ENCODE peak calls at places on chromosomes 13 and 19, in nine cellular contexts. One of them, this sample, is unnamed.

GRCh38 chr19:7191946-7192691 is 102.1 kb downstream of the INSR start:
- DNase-seq in T-helper 17 cell: peak; percentile 12
- DNase-seq in heart right ventricle: no peak
- DNase-seq in A549: no peak
- DNase-seq in SW 1271: no peak
- DNase-seq in globus pallidus: no peak
- DNase-seq in stimulated activated CD4-positive, alpha-beta T cell treated with anti-CD3 and anti-CD28 coated beads, TNF-alpha, amount 100 ng/mL, for 4 hours: no peak
- DNase-seq in SW480: no peak
- DNase-seq in non-pigmented ciliary epithelial cell: no peak
- DNase-seq in this sample: no peak

GRCh38 chr13:60494296-60494695 is 97.3 kb downstream of the TDRD3 start:
- DNase-seq in T-helper 17 cell: no peak
- DNase-seq in SW 1271: no peak
- DNase-seq in heart right ventricle: no peak
- DNase-seq in A549: no peak
- DNase-seq in globus pallidus: no peak
- DNase-seq in SW480: no peak
- DNase-seq in non-pigmented ciliary epithelial cell: no peak
- DNase-seq in stimulated activated CD4-positive, alpha-beta T cell treated with anti-CD3 and anti-CD28 coated beads, TNF-alpha, amount 100 ng/mL, for 4 hours: no peak
- DNase-seq in this sample: no peak

GRCh38 chr19:3617463-3617862 is 9.1 kb downstream of the CACTIN start:
- DNase-seq in stimulated activated CD4-positive, alpha-beta T cell treated with anti-CD3 and anti-CD28 coated beads, TNF-alpha, amount 100 ng/mL, for 4 hours: no peak
- DNase-seq in SW 1271: no peak
- DNase-seq in A549: no peak
- DNase-seq in SW480: no peak
- DNase-seq in globus pallidus: no peak
- DNase-seq in non-pigmented ciliary epithelial cell: no peak
- DNase-seq in heart right ventricle: peak; percentile 29
- DNase-seq in T-helper 17 cell: no peak
- DNase-seq in this sample: peak; percentile 49

GRCh38 chr13:24851546-24851945 is 87.6 kb downstream of the RNF17 start:
- DNase-seq in A549: no peak
- DNase-seq in non-pigmented ciliary epithelial cell: peak; percentile 30
- DNase-seq in stimulated activated CD4-positive, alpha-beta T cell treated with anti-CD3 and anti-CD28 coated beads, TNF-alpha, amount 100 ng/mL, for 4 hours: no peak
- DNase-seq in heart right ventricle: no peak
- DNase-seq in SW480: no peak
- DNase-seq in SW 1271: no peak
- DNase-seq in globus pallidus: no peak
- DNase-seq in T-helper 17 cell: no peak
- DNase-seq in this sample: no peak

GRCh38 chr13:20583803-20584293 is 16.9 kb downstream of the IFT88 start:
- DNase-seq in A549: no peak
- DNase-seq in globus pallidus: no peak
- DNase-seq in heart right ventricle: no peak
- DNase-seq in stimulated activated CD4-positive, alpha-beta T cell treated with anti-CD3 and anti-CD28 coated beads, TNF-alpha, amount 100 ng/mL, for 4 hours: no peak
- DNase-seq in T-helper 17 cell: no peak
- DNase-seq in SW480: no peak
- DNase-seq in non-pigmented ciliary epithelial cell: no peak
- DNase-seq in SW 1271: no peak
- DNase-seq in this sample: no peak

GRCh38 chr19:54077334-54077733 is 3.8 kb downstream of the TARM1 start:
- DNase-seq in SW480: no peak
- DNase-seq in non-pigmented ciliary epithelial cell: no peak
- DNase-seq in T-helper 17 cell: no peak
- DNase-seq in heart right ventricle: no peak
- DNase-seq in A549: no peak
- DNase-seq in globus pallidus: no peak
- DNase-seq in stimulated activated CD4-positive, alpha-beta T cell treated with anti-CD3 and anti-CD28 coated beads, TNF-alpha, amount 100 ng/mL, for 4 hours: no peak
- DNase-seq in SW 1271: no peak
- DNase-seq in this sample: no peak

GRCh38 chr13:113814435-113814821 is 49.4 kb downstream of the GAS6 start:
- DNase-seq in A549: no peak
- DNase-seq in SW 1271: no peak
- DNase-seq in heart right ventricle: no peak
- DNase-seq in globus pallidus: no peak
- DNase-seq in non-pigmented ciliary epithelial cell: peak; percentile 34
- DNase-seq in SW480: peak; percentile 69
- DNase-seq in T-helper 17 cell: no peak
- DNase-seq in stimulated activated CD4-positive, alpha-beta T cell treated with anti-CD3 and anti-CD28 coated beads, TNF-alpha, amount 100 ng/mL, for 4 hours: no peak
- DNase-seq in this sample: peak; percentile 75

GRCh38 chr19:55594996-55595530 is 4.3 kb downstream of the FIZ1 start:
- DNase-seq in SW480: no peak
- DNase-seq in globus pallidus: no peak
- DNase-seq in SW 1271: no peak
- DNase-seq in T-helper 17 cell: no peak
- DNase-seq in stimulated activated CD4-positive, alpha-beta T cell treated with anti-CD3 and anti-CD28 coated beads, TNF-alpha, amount 100 ng/mL, for 4 hours: no peak
- DNase-seq in non-pigmented ciliary epithelial cell: no peak
- DNase-seq in A549: no peak
- DNase-seq in heart right ventricle: no peak
- DNase-seq in this sample: no peak

GRCh38 chr19:416416-416815 is 7.5 kb upstream of the C2CD4C start:
- DNase-seq in globus pallidus: no peak
- DNase-seq in SW480: no peak
- DNase-seq in T-helper 17 cell: no peak
- DNase-seq in SW 1271: no peak
- DNase-seq in non-pigmented ciliary epithelial cell: no peak
- DNase-seq in stimulated activated CD4-positive, alpha-beta T cell treated with anti-CD3 and anti-CD28 coated beads, TNF-alpha, amount 100 ng/mL, for 4 hours: no peak
- DNase-seq in A549: no peak
- DNase-seq in heart right ventricle: no peak
- DNase-seq in this sample: no peak

GRCh38 chr13:50762969-50763568 is 80.4 kb downstream of the DLEU7 start:
- DNase-seq in SW 1271: no peak
- DNase-seq in heart right ventricle: no peak
- DNase-seq in non-pigmented ciliary epithelial cell: no peak
- DNase-seq in globus pallidus: peak; percentile 45
- DNase-seq in stimulated activated CD4-positive, alpha-beta T cell treated with anti-CD3 and anti-CD28 coated beads, TNF-alpha, amount 100 ng/mL, for 4 hours: no peak
- DNase-seq in SW480: no peak
- DNase-seq in A549: no peak
- DNase-seq in T-helper 17 cell: no peak
- DNase-seq in this sample: no peak

GRCh38 chr19:2625434-2625833 is 77.1 kb downstream of the GNG7 start:
- DNase-seq in globus pallidus: no peak
- DNase-seq in A549: no peak
- DNase-seq in heart right ventricle: no peak
- DNase-seq in T-helper 17 cell: no peak
- DNase-seq in SW 1271: no peak
- DNase-seq in non-pigmented ciliary epithelial cell: no peak
- DNase-seq in stimulated activated CD4-positive, alpha-beta T cell treated with anti-CD3 and anti-CD28 coated beads, TNF-alpha, amount 100 ng/mL, for 4 hours: no peak
- DNase-seq in SW480: no peak
- DNase-seq in this sample: no peak

GRCh38 chr13:111049791-111050538 is 65.1 kb upstream of the ARHGEF7 start:
- DNase-seq in A549: no peak
- DNase-seq in SW480: no peak
- DNase-seq in stimulated activated CD4-positive, alpha-beta T cell treated with anti-CD3 and anti-CD28 coated beads, TNF-alpha, amount 100 ng/mL, for 4 hours: no peak
- DNase-seq in non-pigmented ciliary epithelial cell: no peak
- DNase-seq in heart right ventricle: peak; percentile 33
- DNase-seq in T-helper 17 cell: no peak
- DNase-seq in globus pallidus: peak; percentile 36
- DNase-seq in SW 1271: no peak
- DNase-seq in this sample: no peak

GRCh38 chr13:59318320-59318930 is 845.3 kb downstream of the DIAPH3 start:
- DNase-seq in SW 1271: peak; percentile 24
- DNase-seq in stimulated activated CD4-positive, alpha-beta T cell treated with anti-CD3 and anti-CD28 coated beads, TNF-alpha, amount 100 ng/mL, for 4 hours: peak; percentile 13
- DNase-seq in SW480: peak; percentile 35
- DNase-seq in heart right ventricle: peak; percentile 67
- DNase-seq in A549: peak; percentile 3
- DNase-seq in non-pigmented ciliary epithelial cell: peak; percentile 8
- DNase-seq in T-helper 17 cell: peak; percentile 29
- DNase-seq in globus pallidus: peak; percentile 54
- DNase-seq in this sample: peak; percentile 83

GRCh38 chr19:46624958-46625661 is at the start of gene PTGIR:
- DNase-seq in globus pallidus: no peak
- DNase-seq in non-pigmented ciliary epithelial cell: no peak
- DNase-seq in heart right ventricle: peak; percentile 78
- DNase-seq in SW480: no peak
- DNase-seq in A549: no peak
- DNase-seq in T-helper 17 cell: no peak
- DNase-seq in SW 1271: peak; percentile 26
- DNase-seq in stimulated activated CD4-positive, alpha-beta T cell treated with anti-CD3 and anti-CD28 coated beads, TNF-alpha, amount 100 ng/mL, for 4 hours: no peak
- DNase-seq in this sample: no peak

GRCh38 chr19:31135841-31136240 is 213.4 kb downstream of the TSHZ3 start:
- DNase-seq in globus pallidus: no peak
- DNase-seq in non-pigmented ciliary epithelial cell: no peak
- DNase-seq in stimulated activated CD4-positive, alpha-beta T cell treated with anti-CD3 and anti-CD28 coated beads, TNF-alpha, amount 100 ng/mL, for 4 hours: no peak
- DNase-seq in SW 1271: no peak
- DNase-seq in heart right ventricle: no peak
- DNase-seq in T-helper 17 cell: no peak
- DNase-seq in SW480: no peak
- DNase-seq in A549: no peak
- DNase-seq in this sample: no peak